ENCODE peak calls at places on chromosomes 16 and 17, in five cellular contexts. T is IMR-90, N is H9, K is mesendoderm, U is neuronal stem cell. L is an unnamed sample.

GRCh38 chr16:14462811-14463210 is 167.2 kb downstream of the PARN start:
- DNase-seq in N (no peak), U (no peak), T (peak; percentile 29), K (peak; percentile 88), L (no peak)

GRCh38 chr17:39928868-39929651 is 1.5 kb downstream of the LRRC3C start:
- DNase-seq in K (no peak), T (peak; percentile 96), U (no peak), N (no peak), L (peak; percentile 98)

GRCh38 chr16:31710880-31711279 is 162.7 kb upstream of the ZNF267 start:
- DNase-seq in U (no peak), N (no peak), T (no peak), K (no peak), L (no peak)

GRCh38 chr16:58127634-58128033 is 1.5 kb downstream of the CFAP20 start:
- DNase-seq in T (no peak), N (no peak), K (no peak), U (no peak), L (peak; percentile 34)

GRCh38 chr16:19389246-19389645 is 28.4 kb upstream of the TMC5 start:
- DNase-seq in U (peak; percentile 14), K (peak; percentile 74), N (peak; percentile 80), T (no peak), L (no peak)

GRCh38 chr17:64084086-64084939 is 45.6 kb downstream of the ERN1 start:
- DNase-seq in K (no peak), U (no peak), N (peak; percentile 64), T (peak; percentile 43), L (peak; percentile 68)

GRCh38 chr17:58692239-58693055 is at the start of gene RAD51C:
- DNase-seq in K (peak; percentile 84), T (peak; percentile 83), N (peak; percentile 85), U (peak; percentile 17), L (peak; percentile 66)

GRCh38 chr16:88387941-88388627 is 5.3 kb downstream of the ZNF469 start:
- DNase-seq in T (peak; percentile 51), N (no peak), K (no peak), U (no peak), L (no peak)

GRCh38 chr17:77365584-77366186 is 224.9 kb downstream of the SEC14L1 start:
- DNase-seq in N (no peak), U (no peak), T (peak; percentile 93), K (no peak), L (peak; percentile 92)

GRCh38 chr17:67194134-67194533 is 50.9 kb downstream of the HELZ start:
- DNase-seq in N (no peak), U (no peak), K (peak; percentile 71), T (peak; percentile 81), L (peak; percentile 81)

GRCh38 chr16:19488213-19488640 is 33.7 kb downstream of the GDE1 start:
- DNase-seq in U (no peak), N (peak; percentile 74), K (peak; percentile 64), T (no peak), L (no peak)

GRCh38 chr17:35543856-35544255 is 6.4 kb upstream of the SLFN12L start:
- DNase-seq in K (no peak), N (no peak), T (peak; percentile 11), U (no peak), L (no peak)

GRCh38 chr17:39064374-39064773 is 87.1 kb downstream of the PLXDC1 start:
- DNase-seq in U (no peak), N (no peak), T (peak; percentile 89), K (no peak), L (peak; percentile 69)

GRCh38 chr17:81203136-81203535 is 19.6 kb downstream of the CEP131 start:
- DNase-seq in K (no peak), U (no peak), T (no peak), N (no peak), L (no peak)

GRCh38 chr17:79508291-79508716 is 102.5 kb downstream of the RBFOX3 start:
- DNase-seq in K (no peak), U (no peak), T (no peak), N (no peak), L (no peak)

GRCh38 chr17:45648642-45649041 is 135.5 kb upstream of the CRHR1 start:
- DNase-seq in T (no peak), N (peak; percentile 82), K (no peak), U (no peak), L (no peak)

GRCh38 chr16:56961386-56961785 is 364 bp upstream of the CETP start:
- DNase-seq in N (no peak), K (no peak), U (no peak), T (peak; percentile 25), L (no peak)

GRCh38 chr17:7403902-7404736 is at the start of gene TMEM256:
- DNase-seq in T (peak; percentile 99), N (peak; percentile 100), K (peak; percentile 100), U (peak; percentile 100), L (peak; percentile 100)

GRCh38 chr16:23310744-23311143 is 8.6 kb downstream of the SCNN1B start:
- DNase-seq in U (no peak), K (no peak), T (no peak), N (no peak), L (no peak)
- H3K23ac ChIP-seq in U (no peak overlapping the region), K (no peak overlapping the region), T (no peak overlapping the region), N (no peak overlapping the region), L (no peak overlapping the region)

GRCh38 chr16:86241681-86242080 is 268.6 kb upstream of the FOXF1 start:
- DNase-seq in K (peak; percentile 21), N (no peak), T (no peak), U (no peak), L (no peak)

GRCh38 chr16:86243123-86243473 is 267.2 kb upstream of the FOXF1 start:
- DNase-seq in T (no peak), K (no peak), U (no peak), N (no peak), L (no peak)

GRCh38 chr16:86243571-86244154 is 266.7 kb upstream of the FOXF1 start:
- DNase-seq in K (no peak), T (no peak), U (no peak), N (no peak), L (no peak)

GRCh38 chr16:86240716-86241363 is 269.5 kb upstream of the FOXF1 start:
- DNase-seq in N (no peak), U (no peak), T (no peak), K (no peak), L (peak; percentile 53)

GRCh38 chr16:86242244-86243122 is 267.8 kb upstream of the FOXF1 start:
- DNase-seq in K (no peak), N (no peak), T (no peak), U (no peak), L (no peak)
- H2BK15ac ChIP-seq in K (no peak overlapping the region), N (no peak overlapping the region), T (peak overlapping the region; percentile 95), U (peak overlapping the region; percentile 44), L (no peak overlapping the region)

DNA sequence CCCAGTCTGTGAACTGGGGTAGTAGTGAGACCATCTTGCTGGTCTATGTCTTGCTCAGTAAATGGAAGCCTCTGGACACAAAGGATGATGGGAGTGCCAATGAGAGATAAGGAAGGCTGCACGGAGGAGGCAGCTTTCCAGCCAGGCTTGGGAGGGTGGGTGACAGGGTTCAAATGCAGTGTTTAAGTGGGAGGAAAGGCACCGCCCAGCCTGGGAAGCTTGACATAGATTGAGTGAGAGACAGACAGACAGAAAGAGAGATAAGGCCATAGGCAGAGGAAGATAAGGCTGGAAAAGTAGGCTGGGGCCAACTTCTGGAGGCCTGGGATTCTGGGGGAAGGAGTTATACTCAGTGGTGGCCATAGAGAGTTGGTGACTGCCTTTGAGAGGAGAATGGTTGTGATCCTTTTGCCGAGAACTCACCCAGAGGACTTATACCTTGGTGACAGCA is 7.2 kb upstream of the COL1A1 start:
- DNase-seq in T (no peak), N (no peak), K (peak; percentile 65), U (no peak), L (peak; percentile 25)
- H3K79me1 ChIP-seq in T (peaks cover 81% of the 10 kb centered on the region), N (no peaks in the 10 kb centered on the region), K (no peaks in the 10 kb centered on the region), U (no peaks in the 10 kb centered on the region), L (peaks cover 2% of the 10 kb centered on the region)

GRCh38 chr16:82146957-82147356 is 23.1 kb downstream of the MPHOSPH6 start:
- DNase-seq in U (no peak), T (no peak), K (no peak), N (no peak), L (no peak)
- H3K23ac ChIP-seq in U (no peak overlapping the region), T (no peak overlapping the region), K (no peak overlapping the region), N (no peak overlapping the region), L (no peak overlapping the region)

GRCh38 chr16:51535591-51535990 is 384.5 kb upstream of the SALL1 start:
- DNase-seq in U (no peak), K (no peak), N (no peak), T (no peak), L (no peak)
- H2BK15ac ChIP-seq in U (no peak overlapping the region), K (no peak overlapping the region), N (no peak overlapping the region), T (no peak overlapping the region), L (no peak overlapping the region)

DNA sequence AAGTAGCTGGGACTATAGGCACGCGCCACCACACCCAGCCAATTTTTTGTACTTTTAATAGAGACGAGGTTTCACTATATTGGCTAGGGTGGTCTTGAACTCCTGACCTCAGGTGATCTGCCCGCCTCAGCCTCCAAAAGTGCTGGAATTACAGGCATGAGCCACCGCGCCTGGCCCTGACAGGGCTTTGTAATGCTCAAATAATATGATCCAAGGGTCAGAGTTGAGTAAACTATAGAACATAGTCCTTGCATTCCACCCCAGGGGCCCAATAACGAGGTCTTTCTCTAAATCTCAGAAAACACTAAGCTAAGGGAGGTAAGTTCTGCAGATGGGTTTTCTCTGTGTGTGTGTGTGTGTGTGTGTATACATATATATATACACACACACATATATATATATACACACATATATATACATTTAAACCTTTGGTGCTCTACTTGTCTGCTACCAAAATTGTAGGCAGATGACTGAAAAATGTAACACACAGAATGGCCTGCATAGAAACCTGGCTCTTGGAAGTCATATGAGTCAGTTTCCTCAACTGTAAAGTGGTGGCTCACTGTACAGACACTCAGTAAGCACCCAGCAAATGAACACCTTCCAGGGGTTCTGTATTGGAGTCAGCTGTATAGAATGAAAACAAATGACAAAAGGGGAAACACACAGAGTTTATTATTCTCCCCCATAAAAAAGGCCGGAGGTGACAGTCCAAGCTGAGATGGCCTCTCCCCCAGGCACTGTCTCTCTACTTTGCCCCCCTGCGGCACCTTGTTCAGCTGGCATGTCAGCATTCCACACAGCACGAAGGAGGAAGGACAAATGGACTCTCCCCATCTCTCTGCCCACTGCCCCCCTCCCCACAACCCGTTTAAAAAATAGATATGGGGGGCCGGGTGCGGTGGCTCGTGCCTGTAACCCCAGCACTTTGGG is 6.0 kb upstream of the MEOX1 start:
- DNase-seq in T (peak; percentile 81), K (no peak), N (no peak), U (no peak), L (no peak)
- H3K79me1 ChIP-seq in T (no peaks in the 10 kb centered on the region), K (no peaks in the 10 kb centered on the region), N (no peaks in the 10 kb centered on the region), U (no peaks in the 10 kb centered on the region), L (no peaks in the 10 kb centered on the region)

DNA sequence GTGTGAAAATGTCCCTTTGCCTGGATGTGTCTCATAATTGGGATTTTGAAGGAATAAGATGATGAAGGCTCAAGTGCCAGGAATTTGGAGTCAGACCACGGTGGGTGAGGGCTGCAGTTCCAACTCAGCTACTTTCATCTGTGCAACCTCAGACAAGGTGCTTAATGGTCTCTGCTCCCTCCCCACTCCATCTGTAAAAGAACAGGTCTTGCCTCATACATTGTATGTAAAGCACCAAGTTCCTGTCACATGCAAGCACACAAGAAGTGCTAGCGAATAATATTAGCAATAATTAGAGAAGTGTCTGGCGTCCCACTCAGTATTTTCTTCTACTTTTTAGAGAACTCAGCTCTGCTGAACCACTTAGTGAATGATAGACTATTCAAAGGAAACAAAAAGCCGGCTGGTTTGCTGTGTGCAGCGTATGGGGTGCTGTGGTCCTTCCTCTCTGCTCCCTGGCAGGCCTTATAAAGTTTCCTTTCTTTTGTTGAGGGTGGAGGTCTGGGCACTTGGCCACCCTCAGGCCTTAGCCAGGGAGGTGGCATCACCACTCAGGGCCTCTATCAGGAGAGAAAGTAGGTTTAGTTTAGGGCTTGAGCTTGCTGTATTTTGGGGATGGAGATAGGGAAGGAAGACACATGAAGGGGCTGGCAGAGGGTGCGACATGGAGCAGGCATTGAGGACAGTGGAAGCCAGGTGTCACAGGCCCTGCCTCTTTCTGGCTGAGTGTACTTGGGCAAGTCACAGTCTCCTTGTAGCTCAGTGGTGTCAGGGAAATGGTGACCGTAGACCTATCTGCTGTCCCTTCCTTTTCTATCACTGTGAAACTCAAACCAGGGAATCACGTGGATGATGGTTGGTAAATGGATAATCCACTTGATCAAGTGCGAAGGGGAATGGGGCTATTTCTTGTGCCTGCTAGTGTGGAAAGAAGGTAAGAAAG is 6.5 kb downstream of the TBX4 start:
- DNase-seq in T (no peak), U (no peak), K (peak; percentile 76), N (peak; percentile 31), L (no peak)
- H3K23ac ChIP-seq in T (no peak overlapping the region), U (peak overlapping the region; percentile 70), K (no peak overlapping the region), N (no peak overlapping the region), L (peak overlapping the region; percentile 32)